ENCODE peak calls at places on chromosomes 11 and 22, in four cellular contexts. Z, G, O and M are unnamed samples.

GRCh38 chr11:130522284-130522961 is 74.0 kb downstream of the ADAMTS15 start:
- DNase-seq in Z (peak; percentile 59), G (no peak), O (no peak), M (no peak)

GRCh38 chr11:61069427-61069826 is 32.9 kb upstream of the CD5 start:
- DNase-seq in Z (no peak), G (no peak), O (no peak), M (no peak)

GRCh38 chr11:46457659-46458058 is 66.1 kb upstream of the CHRM4 start:
- DNase-seq in Z (no peak), G (no peak), O (no peak), M (no peak)

GRCh38 chr11:101862410-101863233 is 52.2 kb upstream of the CEP126 start:
- DNase-seq in Z (no peak), G (no peak), O (no peak), M (peak; percentile 31)

GRCh38 chr22:43007519-43008102 is 7.3 kb downstream of the PACSIN2 start:
- DNase-seq in Z (no peak), G (no peak), O (no peak), M (no peak)

GRCh38 chr11:105740164-105740903 is 130.5 kb downstream of the GRIA4 start:
- DNase-seq in Z (no peak), G (no peak), O (no peak), M (no peak)

GRCh38 chr22:20011993-20012740 is 4.5 kb downstream of the ARVCF start:
- DNase-seq in Z (no peak), G (no peak), O (no peak), M (no peak)

GRCh38 chr22:31442768-31443489 is 43.5 kb downstream of the DRG1 start:
- DNase-seq in Z (no peak), G (no peak), O (no peak), M (no peak)

GRCh38 chr11:83454674-83455073 is 168.5 kb upstream of the CCDC90B start:
- DNase-seq in Z (no peak), G (no peak), O (no peak), M (no peak)

GRCh38 chr22:47631571-47632102 is 869.2 kb downstream of the TBC1D22A start:
- DNase-seq in Z (no peak), G (no peak), O (no peak), M (no peak)

GRCh38 chr11:29263971-29264682 is 752.7 kb downstream of the KCNA4 start:
- DNase-seq in Z (no peak), G (no peak), O (no peak), M (no peak)

GRCh38 chr11:132312616-132313210 is 942.3 kb downstream of the NTM start:
- DNase-seq in Z (no peak), G (peak; percentile 10), O (no peak), M (peak; percentile 40)

GRCh38 chr11:45366196-45366595 is 80.1 kb upstream of the SYT13 start:
- DNase-seq in Z (no peak), G (no peak), O (no peak), M (no peak)

GRCh38 chr11:47461876-47462275 is 12.9 kb upstream of the RAPSN start:
- DNase-seq in Z (no peak), G (no peak), O (no peak), M (peak; percentile 68)

GRCh38 chr11:127670372-127670771 is 669.8 kb upstream of the KIRREL3 start:
- DNase-seq in Z (no peak), G (no peak), O (no peak), M (no peak)

GRCh38 chr22:19882446-19883381 is 28.0 kb upstream of the GNB1L start:
- DNase-seq in Z (no peak), G (no peak), O (no peak), M (no peak)

GRCh38 chr11:120830092-120830491 is 193.8 kb upstream of the TBCEL start:
- DNase-seq in Z (no peak), G (no peak), O (no peak), M (no peak)

GRCh38 chr11:35943294-35943693 is 568 bp upstream of the LDLRAD3 start:
- DNase-seq in Z (no peak), G (no peak), O (no peak), M (no peak)

GRCh38 chr11:23192256-23192655 is 332.0 kb upstream of the CCDC179 start:
- DNase-seq in Z (no peak), G (no peak), O (no peak), M (no peak)

GRCh38 chr22:39209756-39210155 is 35.0 kb downstream of the PDGFB start:
- DNase-seq in Z (no peak), G (no peak), O (no peak), M (no peak)

GRCh38 chr11:120801801-120802689 is 221.9 kb upstream of the TBCEL start:
- DNase-seq in Z (no peak), G (peak; percentile 9), O (peak; percentile 31), M (peak; percentile 52)

GRCh38 chr11:6646631-6647281 is 8.9 kb downstream of the DCHS1 start:
- DNase-seq in Z (no peak), G (no peak), O (peak; percentile 25), M (no peak)

GRCh38 chr11:67493548-67494370 is 10.9 kb downstream of the AIP start:
- DNase-seq in Z (no peak), G (no peak), O (no peak), M (no peak)

GRCh38 chr11:62147545-62147944 is 23.7 kb downstream of the INCENP start:
- DNase-seq in Z (no peak), G (no peak), O (no peak), M (no peak)

GRCh38 chr11:7894251-7894650 is 36.8 kb downstream of the OR10A6 start:
- DNase-seq in Z (no peak), G (no peak), O (no peak), M (no peak)

GRCh38 chr22:29636751-29637150 is 33.3 kb downstream of the NF2 start:
- DNase-seq in Z (no peak), G (no peak), O (no peak), M (no peak)

GRCh38 chr11:76048763-76049162 is 157.5 kb downstream of the WNT11 start:
- DNase-seq in Z (no peak), G (no peak), O (peak; percentile 11), M (no peak)

GRCh38 chr22:47389201-47389600 is 626.8 kb downstream of the TBC1D22A start:
- DNase-seq in Z (no peak), G (no peak), O (no peak), M (no peak)

GRCh38 chr11:28153586-28153985 is 45.4 kb downstream of the METTL15 start:
- DNase-seq in Z (no peak), G (no peak), O (no peak), M (no peak)

GRCh38 chr22:48057116-48057835 is 1294.8 kb downstream of the TBC1D22A start:
- DNase-seq in Z (no peak), G (no peak), O (no peak), M (peak; percentile 25)

GRCh38 chr22:30767656-30768055 is 73.0 kb downstream of the OSBP2 start:
- DNase-seq in Z (no peak), G (no peak), O (no peak), M (no peak)

GRCh38 chr11:2176389-2176900 is 4.8 kb upstream of the TH start:
- DNase-seq in Z (no peak), G (no peak), O (no peak), M (no peak)

GRCh38 chr11:47510231-47510630 is 42.7 kb downstream of the CELF1 start:
- DNase-seq in Z (no peak), G (no peak), O (no peak), M (no peak)

GRCh38 chr11:118605116-118605867 is 2.1 kb upstream of the PHLDB1 start:
- DNase-seq in Z (no peak), G (no peak), O (no peak), M (no peak)

GRCh38 chr11:126547691-126548090 is 192.2 kb downstream of the ST3GAL4 start:
- DNase-seq in Z (no peak), G (no peak), O (no peak), M (no peak)

GRCh38 chr11:6319001-6319878 is 1.1 kb downstream of the CAVIN3 start:
- DNase-seq in Z (no peak), G (no peak), O (no peak), M (peak; percentile 40)